ENCODE peak calls at places on chromosomes 5 and 9, in five cellular contexts. Z, C, U, M and H are unnamed samples.

GRCh38 chr9:37618817-37619216 is 26.4 kb upstream of the TOMM5 start:
- DNase-seq in Z (peak), C (no peak), U (no peak), M (peak), H (no peak)

GRCh38 chr9:104276709-104277245 is 182.7 kb downstream of the SMC2 start:
- DNase-seq in Z (no peak), C (no peak), U (no peak), M (no peak), H (no peak)

GRCh38 chr5:57172466-57172961 is 1.3 kb upstream of the GPBP1 start:
- DNase-seq in Z (no peak), C (no peak), U (no peak), M (peak), H (peak)

GRCh38 chr5:76153996-76154395 is 70.8 kb downstream of the SV2C start:
- DNase-seq in Z (no peak), C (no peak), U (no peak), M (no peak), H (no peak)

GRCh38 chr9:34370970-34371880 is 5.5 kb downstream of the MYORG start:
- DNase-seq in Z (no peak), C (no peak), U (no peak), M (no peak), H (no peak)

GRCh38 chr9:90423661-90424193 is 218.9 kb downstream of the DIRAS2 start:
- DNase-seq in Z (peak), C (no peak), U (no peak), M (peak), H (no peak)

GRCh38 chr5:45512521-45512920 is 183.7 kb downstream of the HCN1 start:
- DNase-seq in Z (no peak), C (no peak), U (no peak), M (no peak), H (no peak)

GRCh38 chr5:74639538-74640449 is 734 bp downstream of the ENC1 start:
- DNase-seq in Z (peak), C (peak), U (no peak), M (peak), H (no peak)

GRCh38 chr5:141870871-141871270 is 7.3 kb downstream of the PCDH1 start:
- DNase-seq in Z (peak), C (no peak), U (no peak), M (no peak), H (no peak)

GRCh38 chr9:110476251-110476650 is 103.3 kb downstream of the SVEP1 start:
- DNase-seq in Z (no peak), C (no peak), U (no peak), M (no peak), H (no peak)

GRCh38 chr5:99034336-99034735 is 105.5 kb upstream of the CHD1 start:
- DNase-seq in Z (no peak), C (no peak), U (no peak), M (no peak), H (no peak)

DNA sequence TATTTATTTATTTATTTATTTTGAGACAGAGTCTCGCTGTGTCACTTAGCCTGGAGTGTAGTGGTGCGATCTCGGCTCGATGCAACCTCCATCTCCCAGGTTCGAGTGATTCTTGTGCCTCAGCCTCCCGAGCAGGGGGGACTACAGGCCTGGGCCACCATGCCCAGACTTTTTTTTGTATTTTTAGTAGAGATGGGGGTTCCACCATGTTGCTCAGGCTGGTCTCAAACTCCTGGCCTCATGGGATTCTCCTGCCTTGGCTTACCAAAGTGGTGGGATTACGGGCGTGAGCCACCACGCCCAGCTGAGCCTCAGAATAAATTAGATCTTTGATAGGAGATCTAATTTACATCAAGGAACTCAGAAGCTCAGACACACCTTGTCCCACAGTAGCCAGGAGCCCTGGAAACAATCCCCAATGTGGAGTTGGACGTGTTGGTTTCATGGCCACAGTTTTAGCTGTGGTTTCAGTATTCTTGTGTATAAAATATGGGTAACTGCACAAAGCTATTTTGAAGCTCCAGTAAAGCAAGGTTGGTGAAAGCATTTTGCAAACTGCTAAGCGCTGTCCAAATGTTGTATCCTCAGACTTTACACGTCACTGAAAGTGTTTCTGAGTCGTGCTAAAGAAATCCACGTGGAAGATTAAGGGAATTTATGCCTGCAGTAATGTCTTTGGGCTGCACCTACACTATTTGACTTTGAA is 3.0 kb upstream of the HNRNPAB start:
- DNase-seq in Z (no peak), C (no peak), U (no peak), M (peak), H (no peak)
- H3K27ac ChIP-seq in Z (no peak), C (no peak), U (no peak), M (no peak), H (no peak)

GRCh38 chr9:126614088-126614454 is 343 bp downstream of the LMX1B start:
- DNase-seq in Z (no peak), C (peak), U (no peak), M (no peak), H (no peak)

GRCh38 chr9:126612813-126613641 is 701 bp upstream of the LMX1B start:
- DNase-seq in Z (no peak), C (peak), U (no peak), M (no peak), H (no peak)

GRCh38 chr9:126612329-126612812 is 1.4 kb upstream of the LMX1B start:
- DNase-seq in Z (no peak), C (peak), U (no peak), M (no peak), H (no peak)

GRCh38 chr9:126614455-126615248 is 924 bp downstream of the LMX1B start:
- DNase-seq in Z (no peak), C (peak), U (no peak), M (no peak), H (no peak)

GRCh38 chr9:126613656-126614055 is at the start of gene LMX1B:
- DNase-seq in Z (no peak), C (peak), U (no peak), M (peak), H (no peak)
- H3K27ac ChIP-seq in Z (no peak), C (no peak), U (no peak), M (no peak), H (no peak)

DNA sequence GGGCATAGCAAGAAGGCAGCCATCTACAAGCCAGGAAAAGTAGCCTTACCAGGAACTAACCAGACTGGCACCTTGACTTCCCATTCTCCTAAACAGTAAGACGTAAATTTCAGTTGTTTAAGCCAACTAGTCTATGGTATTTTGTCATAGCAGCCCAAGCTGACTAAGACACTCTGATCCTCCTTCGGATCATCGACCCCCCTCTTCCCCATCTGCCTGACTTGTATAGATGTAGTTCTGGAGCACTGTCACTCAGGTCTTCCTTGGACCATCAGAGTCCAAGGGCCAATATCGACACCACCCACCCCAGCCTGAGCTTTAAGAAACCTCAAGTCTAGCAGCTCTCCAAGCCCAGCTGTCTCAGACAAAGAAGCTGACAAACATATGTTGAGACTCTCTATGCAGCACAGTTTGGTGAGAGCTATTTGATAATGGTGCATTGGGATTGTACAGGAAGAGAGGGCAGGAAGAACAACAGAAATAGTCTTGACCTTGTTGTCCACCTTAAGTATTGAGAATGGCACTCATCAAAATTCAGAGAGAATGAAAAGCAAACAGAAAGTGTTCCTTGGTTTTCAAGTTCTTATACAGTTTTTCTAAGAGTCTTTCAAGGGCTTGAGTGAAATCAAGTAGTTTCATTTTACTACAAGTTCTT is 122.4 kb upstream of the RAI14 start:
- DNase-seq in Z (no peak), C (no peak), U (no peak), M (no peak), H (no peak)
- H3K27ac ChIP-seq in Z (no peak), C (peak), U (peak), M (peak), H (no peak)

GRCh38 chr5:55480781-55481180 is 54.0 kb downstream of the PLPP1 start:
- DNase-seq in Z (no peak), C (no peak), U (no peak), M (peak), H (no peak)

GRCh38 chr5:55481293-55481900 is 53.4 kb downstream of the PLPP1 start:
- DNase-seq in Z (no peak), C (no peak), U (no peak), M (peak), H (no peak)

GRCh38 chr5:55485073-55485472 is 49.7 kb downstream of the PLPP1 start:
- DNase-seq in Z (no peak), C (no peak), U (no peak), M (no peak), H (no peak)

GRCh38 chr5:55483903-55484302 is 50.9 kb downstream of the PLPP1 start:
- DNase-seq in Z (no peak), C (no peak), U (no peak), M (no peak), H (no peak)

GRCh38 chr5:55484531-55484930 is 50.2 kb downstream of the PLPP1 start:
- DNase-seq in Z (no peak), C (no peak), U (no peak), M (no peak), H (no peak)
- H3K27ac ChIP-seq in Z (no peak), C (no peak), U (no peak), M (no peak), H (no peak)

GRCh38 chr5:150583541-150584225 is 56.8 kb upstream of the SYNPO start:
- DNase-seq in Z (no peak), C (no peak), U (no peak), M (no peak), H (no peak)

GRCh38 chr5:150584561-150585335 is 55.7 kb upstream of the SYNPO start:
- DNase-seq in Z (no peak), C (no peak), U (no peak), M (no peak), H (no peak)

GRCh38 chr5:150587016-150587415 is 53.4 kb upstream of the SYNPO start:
- DNase-seq in Z (no peak), C (no peak), U (no peak), M (no peak), H (no peak)

GRCh38 chr5:150587830-150588494 is 52.5 kb upstream of the SYNPO start:
- DNase-seq in Z (peak), C (no peak), U (no peak), M (no peak), H (no peak)

DNA sequence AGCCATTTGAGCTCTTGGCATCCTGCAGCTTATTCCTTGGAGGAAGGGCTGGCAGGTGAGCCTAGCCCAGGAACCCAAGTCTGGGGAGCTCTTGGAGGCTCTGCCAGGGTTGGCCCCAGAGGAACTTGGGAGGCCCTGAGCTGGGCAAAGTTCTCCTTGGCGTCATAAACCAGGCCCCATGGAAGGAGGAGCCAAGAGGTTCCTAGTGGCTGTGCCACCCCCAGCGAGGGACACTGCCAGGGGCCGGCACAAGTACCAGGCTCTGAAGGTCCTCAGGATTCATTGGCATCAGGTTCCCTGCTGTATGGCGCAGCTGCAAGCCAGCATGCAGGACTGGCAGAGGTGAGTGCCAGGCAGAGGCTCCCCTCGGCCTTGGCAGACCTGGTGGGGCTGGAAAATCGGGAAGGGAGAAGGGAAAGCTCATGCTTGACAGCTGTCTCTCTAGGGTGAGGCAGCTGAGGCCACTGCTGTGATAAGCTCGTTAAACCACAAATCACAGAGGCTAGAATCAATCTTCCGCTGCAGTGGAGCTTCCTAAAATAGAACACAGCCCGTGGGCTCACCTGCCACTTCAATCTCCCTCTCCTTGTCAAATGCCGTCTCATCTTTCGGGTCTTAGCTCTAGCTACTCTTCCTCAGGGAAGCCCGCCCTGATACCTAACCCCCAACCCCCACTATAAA is 54.5 kb upstream of the SYNPO start:
- DNase-seq in Z (no peak), C (no peak), U (no peak), M (no peak), H (no peak)
- H3K27ac ChIP-seq in Z (no peak), C (no peak), U (peak), M (no peak), H (no peak)

GRCh38 chr5:139383275-139383992 is at the start of gene SLC23A1:
- DNase-seq in Z (peak), C (no peak), U (no peak), M (no peak), H (no peak)
- H3K27ac ChIP-seq in Z (no peak), C (peak), U (peak), M (no peak), H (no peak)

GRCh38 chr9:115686069-115686468 is 467.5 kb upstream of the PAPPA start:
- DNase-seq in Z (no peak), C (no peak), U (no peak), M (no peak), H (no peak)
- H3K27ac ChIP-seq in Z (no peak), C (no peak), U (no peak), M (no peak), H (no peak)

DNA sequence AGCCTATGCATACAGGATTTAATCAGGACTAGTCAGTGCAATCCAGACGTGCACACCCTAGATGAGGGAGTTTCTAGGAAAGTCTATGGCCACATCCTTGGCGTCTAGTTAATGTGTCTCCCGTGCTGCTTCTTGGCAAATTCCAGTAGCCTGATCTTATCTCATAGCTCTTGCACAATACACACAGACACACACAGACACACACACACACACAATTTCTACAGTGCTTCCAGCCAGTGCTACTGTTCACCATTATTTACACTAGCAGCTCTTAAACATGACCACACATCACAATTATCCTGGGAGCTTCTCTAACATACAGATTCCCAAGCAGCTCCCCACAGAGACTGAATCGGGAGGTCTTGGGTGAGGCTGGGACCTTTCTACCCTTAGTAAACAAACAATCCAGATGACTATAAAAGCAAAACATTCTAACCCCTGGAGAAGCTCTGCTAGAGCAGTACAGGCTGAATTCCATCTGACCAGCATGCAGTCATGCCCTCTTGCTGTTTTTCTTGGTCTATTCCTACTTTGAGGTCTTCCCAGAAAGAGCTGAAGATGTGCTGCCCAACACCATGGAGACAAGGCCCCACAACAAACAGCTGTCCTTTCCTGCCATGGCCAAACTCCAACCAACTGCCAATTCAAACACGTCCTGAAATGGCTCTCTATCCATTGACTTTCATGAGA is 236.6 kb downstream of the DEPDC1B start:
- DNase-seq in Z (peak), C (no peak), U (no peak), M (peak), H (no peak)
- H3K27ac ChIP-seq in Z (no peak), C (peak), U (no peak), M (no peak), H (no peak)

GRCh38 chr5:24693609-24694008 is 48.8 kb upstream of the CDH10 start:
- DNase-seq in Z (peak), C (no peak), U (no peak), M (no peak), H (no peak)
- H3K27ac ChIP-seq in Z (no peak), C (no peak), U (no peak), M (no peak), H (no peak)